ENCODE peak calls at places on chromosomes 2 and 18, in eight cellular contexts. Q is body of pancreas; K is CD4-positive, alpha-beta T cell; E is PC-9; H is GM23248; Z is foreskin keratinocyte; P is osteoblast; U is HAP-1. N is an unnamed sample. For H3K27me3, the result is how much of the 10 kb centered on the place peaks cover.

GRCh38 chr18:7395566-7395965 is 164.7 kb downstream of the LRRC30 start:
- DNase-seq in Q (no peak), K (no peak), E (no peak), H (no peak), Z (no peak), P (no peak), U (no peak), N (no peak)

GRCh38 chr2:75556679-75557366 is 3.9 kb downstream of the EVA1A start:
- DNase-seq in Q (peak), K (no peak), E (peak), H (no peak), Z (no peak), P (no peak), U (no peak), N (no peak)

GRCh38 chr2:10253596-10254372 is 48.9 kb upstream of the HPCAL1 start:
- DNase-seq in Q (no peak), K (no peak), E (no peak), H (no peak), Z (no peak), P (no peak), U (no peak), N (no peak)

GRCh38 chr2:235394278-235394828 is 99.5 kb upstream of the AGAP1 start:
- DNase-seq in Q (no peak), K (no peak), E (peak), H (peak), Z (peak), P (no peak), U (no peak), N (peak)

GRCh38 chr2:102886216-102886893 is 124.5 kb downstream of the TMEM182 start:
- DNase-seq in Q (no peak), K (no peak), E (no peak), H (no peak), Z (no peak), P (no peak), U (no peak), N (no peak)

GRCh38 chr2:23452853-23453420 is 68.0 kb downstream of the KLHL29 start:
- DNase-seq in Q (no peak), K (peak), E (no peak), H (no peak), Z (no peak), P (peak), U (no peak), N (no peak)

GRCh38 chr2:12196495-12196894 is 450.1 kb downstream of the LPIN1 start:
- DNase-seq in Q (no peak), K (no peak), E (no peak), H (no peak), Z (no peak), P (no peak), U (no peak), N (peak)

GRCh38 chr18:75154259-75154658 is 54.7 kb downstream of the PTGR3 start:
- DNase-seq in Q (no peak), K (no peak), E (no peak), H (no peak), Z (no peak), P (no peak), U (no peak), N (no peak)

GRCh38 chr2:74878551-74878950 is 44.6 kb downstream of the HK2 start:
- DNase-seq in Q (no peak), K (no peak), E (no peak), H (no peak), Z (no peak), P (no peak), U (no peak), N (no peak)

GRCh38 chr18:5066380-5066977 is 130.6 kb downstream of the AKAIN1 start:
- DNase-seq in Q (peak), K (no peak), E (no peak), H (no peak), Z (no peak), P (no peak), U (peak), N (no peak)

GRCh38 chr2:197229509-197230458 is 80.8 kb downstream of the ANKRD44 start:
- DNase-seq in Q (no peak), K (no peak), E (no peak), H (peak), Z (no peak), P (no peak), U (no peak), N (peak)

GRCh38 chr2:112660138-112660537 is 14.4 kb downstream of the SLC20A1 start:
- DNase-seq in Q (no peak), K (no peak), E (no peak), H (no peak), Z (no peak), P (no peak), U (no peak), N (no peak)

GRCh38 chr2:152342259-152343046 is 7.5 kb downstream of the FMNL2 start:
- DNase-seq in Q (no peak), K (no peak), E (no peak), H (no peak), Z (no peak), P (no peak), U (no peak), N (no peak)

GRCh38 chr2:110903548-110903947 is 171.2 kb downstream of the ACOXL start:
- DNase-seq in Q (no peak), K (no peak), E (no peak), H (peak), Z (no peak), P (no peak), U (no peak), N (no peak)

GRCh38 chr18:61998957-61999356 is 106.2 kb upstream of the RNF152 start:
- DNase-seq in Q (no peak), K (no peak), E (no peak), H (peak), Z (peak), P (peak), U (no peak), N (peak)

GRCh38 chr2:159795781-159796667 is 2.0 kb downstream of the CD302 start:
- DNase-seq in Q (no peak), K (no peak), E (no peak), H (no peak), Z (no peak), P (peak), U (no peak), N (no peak)

GRCh38 chr18:36931116-36931515 is 102.2 kb downstream of the KIAA1328 start:
- DNase-seq in Q (no peak), K (no peak), E (no peak), H (no peak), Z (no peak), P (no peak), U (no peak), N (no peak)

DNA sequence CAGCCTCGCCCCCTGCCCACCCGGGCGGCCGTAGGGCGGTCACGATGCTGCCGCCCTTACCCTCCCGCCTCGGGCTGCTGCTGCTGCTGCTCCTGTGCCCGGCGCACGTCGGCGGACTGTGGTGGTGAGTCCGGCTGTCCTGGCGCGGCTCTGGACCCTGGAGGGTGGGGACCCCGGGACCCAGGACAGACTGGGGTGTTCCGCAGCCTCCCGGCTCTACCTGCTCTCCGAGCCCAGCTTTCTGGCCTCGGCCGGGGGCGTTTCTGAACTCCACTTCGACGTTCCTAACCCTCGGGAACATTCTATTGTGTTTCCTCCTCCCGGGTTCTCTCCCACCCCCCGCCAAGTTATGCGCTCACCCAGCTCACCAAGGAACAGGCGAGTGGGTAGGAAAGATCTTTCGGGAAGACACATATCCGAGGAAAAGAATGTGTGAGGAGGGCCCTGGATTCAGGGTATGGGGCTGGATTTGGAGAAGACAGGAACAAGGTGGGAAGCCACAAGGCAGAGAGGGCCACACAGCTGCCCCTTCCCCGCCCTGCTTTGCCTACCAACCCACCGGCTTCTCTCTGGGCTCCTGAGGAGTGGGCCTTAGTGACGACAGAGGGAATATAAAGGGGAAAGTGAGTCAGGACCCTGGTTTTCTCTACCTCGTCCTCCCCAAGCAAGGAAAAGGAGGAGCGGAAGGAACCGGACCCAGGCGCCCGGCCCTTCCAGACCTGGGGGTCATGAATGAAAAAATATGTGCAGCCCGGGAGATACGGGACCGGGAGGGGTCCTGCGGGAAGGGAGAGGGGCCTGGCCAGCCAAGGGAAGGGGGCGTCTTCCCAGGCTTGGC is 608 bp downstream of the WNT6 start:
- DNase-seq in Q (no peak), K (no peak), E (no peak), H (no peak), Z (no peak), P (peak), U (no peak), N (no peak)
- H3K27me3 ChIP-seq in Q (under half), K (half or more), E (under half), H (half or more), Z (half or more), P (half or more), U (under half), N (half or more)

DNA sequence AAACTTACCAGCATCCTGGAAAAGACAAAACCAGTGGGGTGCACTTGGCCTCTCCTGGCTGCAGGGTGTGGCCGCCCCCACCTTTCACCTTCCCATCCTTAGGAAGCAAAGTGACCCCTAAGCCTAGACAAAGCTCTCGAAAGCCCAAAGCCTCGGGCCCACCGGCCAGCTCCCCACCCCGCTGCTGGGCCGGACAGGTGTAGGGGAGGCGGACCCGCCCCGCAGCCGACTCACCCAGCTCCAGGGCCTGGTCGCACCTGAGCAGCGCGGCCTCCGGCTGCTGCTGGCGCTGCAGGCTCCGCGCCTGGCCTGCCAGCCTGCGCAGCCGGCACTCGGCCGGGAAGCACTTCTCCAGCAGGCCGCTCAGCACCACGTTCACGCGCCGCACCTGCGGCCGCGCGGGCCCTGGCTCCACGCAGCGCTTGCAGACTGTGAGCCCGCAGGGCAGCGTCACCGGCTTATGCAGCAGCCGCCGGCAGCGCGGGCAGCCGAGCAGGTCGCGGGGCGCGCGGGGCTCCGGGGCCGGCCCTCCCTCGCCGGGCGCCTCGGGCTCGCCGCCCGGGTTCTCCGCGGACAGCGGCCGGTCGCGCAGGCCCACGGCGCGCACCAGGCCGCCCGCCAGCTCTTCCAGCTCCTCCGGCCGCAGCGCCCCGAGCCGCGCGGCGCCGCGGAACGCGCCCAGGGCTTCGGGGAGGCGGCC is 970 bp downstream of the LONRF2 start:
- DNase-seq in Q (peak), K (no peak), E (no peak), H (peak), Z (peak), P (peak), U (peak), N (no peak)
- H3K27me3 ChIP-seq in Q (under half), K (half or more), E (under half), H (half or more), Z (half or more), P (half or more), U (under half), N (under half)

GRCh38 chr2:242040303-242040655 is 170.8 kb downstream of the RTP5 start:
- DNase-seq in Q (no peak), K (no peak), E (no peak), H (no peak), Z (no peak), P (no peak), U (peak), N (no peak)
- H3K27me3 ChIP-seq in Q (under half), K (under half), E (half or more), H (under half), Z (under half), P (under half), U (under half), N (under half)

GRCh38 chr2:88100489-88100858 is 27.4 kb downstream of the FABP1 start:
- DNase-seq in Q (no peak), K (no peak), E (no peak), H (peak), Z (no peak), P (no peak), U (no peak), N (no peak)
- H3K27me3 ChIP-seq in Q (under half), K (under half), E (under half), H (under half), Z (under half), P (under half), U (under half), N (under half)

GRCh38 chr2:109215866-109216265 is 86.9 kb downstream of the SH3RF3 start:
- DNase-seq in Q (no peak), K (no peak), E (no peak), H (no peak), Z (no peak), P (no peak), U (no peak), N (no peak)
- H3K27me3 ChIP-seq in Q (under half), K (under half), E (under half), H (under half), Z (half or more), P (under half), U (under half), N (under half)

DNA sequence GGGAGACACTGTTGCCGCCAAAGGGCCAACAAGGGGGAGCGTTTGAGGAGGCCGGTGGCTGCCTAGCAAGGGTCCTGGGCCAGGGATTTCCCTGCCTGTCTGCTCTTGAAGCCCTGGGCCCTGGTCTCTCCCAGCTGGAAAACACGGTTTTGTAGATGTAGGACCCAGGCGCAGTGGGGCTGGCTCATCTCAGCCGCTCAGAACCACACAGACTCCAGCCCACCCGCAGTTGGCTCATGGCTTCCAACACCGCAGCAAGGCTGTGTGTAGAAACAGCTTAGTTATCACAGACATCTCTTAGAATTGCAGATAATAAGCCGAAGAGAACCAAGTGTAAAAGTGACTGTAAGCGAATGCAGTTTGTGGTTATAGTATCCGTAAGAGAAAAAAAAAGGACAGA is 57.0 kb upstream of the TWIST2 start:
- DNase-seq in Q (no peak), K (no peak), E (no peak), H (peak), Z (no peak), P (no peak), U (no peak), N (peak)
- H3K27me3 ChIP-seq in Q (under half), K (under half), E (half or more), H (under half), Z (under half), P (under half), U (under half), N (under half)

GRCh38 chr18:65901522-65901921 is 150.7 kb downstream of the CDH7 start:
- DNase-seq in Q (no peak), K (no peak), E (no peak), H (no peak), Z (no peak), P (no peak), U (no peak), N (no peak)

GRCh38 chr18:65906621-65907034 is 155.8 kb downstream of the CDH7 start:
- DNase-seq in Q (no peak), K (no peak), E (no peak), H (no peak), Z (no peak), P (no peak), U (peak), N (no peak)

DNA sequence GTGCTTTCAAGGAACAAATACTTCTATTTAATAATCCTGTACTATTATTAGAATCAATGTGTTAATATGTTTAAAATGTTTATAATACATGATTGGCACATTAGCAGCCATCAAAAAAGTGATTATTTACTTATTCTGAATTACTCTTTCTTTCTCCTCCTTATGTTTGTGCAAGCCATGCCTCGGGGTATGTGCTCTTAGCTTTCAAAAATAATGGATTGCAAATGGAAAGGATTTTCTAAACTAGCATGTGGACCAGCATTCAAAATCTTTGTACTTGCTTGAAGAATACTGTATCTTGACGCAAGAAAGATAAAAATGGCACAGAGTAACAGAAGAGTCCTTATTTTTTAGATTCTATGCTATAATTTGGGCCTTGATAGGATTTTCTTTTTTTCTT is 156.5 kb downstream of the CDH7 start:
- DNase-seq in Q (no peak), K (no peak), E (no peak), H (no peak), Z (no peak), P (no peak), U (peak), N (no peak)
- H3K27me3 ChIP-seq in Q (under half), K (under half), E (under half), H (under half), Z (under half), P (under half), U (under half), N (under half)

GRCh38 chr2:176079851-176080539 is 3.8 kb downstream of the EVX2 start:
- DNase-seq in Q (peak), K (no peak), E (no peak), H (peak), Z (no peak), P (peak), U (peak), N (no peak)
- H3K27me3 ChIP-seq in Q (under half), K (half or more), E (under half), H (half or more), Z (half or more), P (half or more), U (half or more), N (under half)